ENCODE peak calls at places on chromosomes 7 and 10, in seven cellular contexts. U, H, E, G, Y, K and Q are unnamed samples.

GRCh38 chr7:64625114-64626082 is 40.5 kb upstream of the ZNF107 start:
- DNase-seq in U (no peak), H (no peak), E (peak; percentile 38), G (peak; percentile 58), Y (no peak), K (no peak), Q (no peak)

GRCh38 chr10:80501913-80502521 is 35.7 kb upstream of the SH2D4B start:
- DNase-seq in U (no peak), H (no peak), E (no peak), G (no peak), Y (no peak), K (no peak), Q (no peak)

GRCh38 chr10:124997791-124998623 is 56.1 kb downstream of the ZRANB1 start:
- DNase-seq in U (no peak), H (no peak), E (no peak), G (no peak), Y (no peak), K (no peak), Q (peak; percentile 40)

GRCh38 chr10:113073549-113074189 is 123.6 kb downstream of the TCF7L2 start:
- DNase-seq in U (peak; percentile 98), H (peak; percentile 97), E (peak; percentile 23), G (peak; percentile 28), Y (peak; percentile 91), K (no peak), Q (peak; percentile 49)

GRCh38 chr10:15430969-15431791 is 60.1 kb upstream of the FAM171A1 start:
- DNase-seq in U (no peak), H (no peak), E (no peak), G (no peak), Y (no peak), K (no peak), Q (no peak)

GRCh38 chr7:23590529-23590928 is 6.7 kb upstream of the CCDC126 start:
- DNase-seq in U (no peak), H (no peak), E (no peak), G (no peak), Y (no peak), K (no peak), Q (no peak)

GRCh38 chr10:114662651-114663217 is 4.7 kb upstream of the ABLIM1 start:
- DNase-seq in U (no peak), H (no peak), E (no peak), G (no peak), Y (no peak), K (no peak), Q (no peak)

GRCh38 chr7:149860821-149861727 is 12.7 kb upstream of the ATP6V0E2 start:
- DNase-seq in U (no peak), H (no peak), E (peak; percentile 65), G (peak; percentile 85), Y (no peak), K (no peak), Q (no peak)

GRCh38 chr7:159144756-159145543 is at the start of gene VIPR2:
- DNase-seq in U (no peak), H (no peak), E (peak; percentile 72), G (no peak), Y (no peak), K (no peak), Q (no peak)

GRCh38 chr10:69869291-69869841 is 67.7 kb downstream of the COL13A1 start:
- DNase-seq in U (no peak), H (peak; percentile 56), E (peak; percentile 61), G (no peak), Y (no peak), K (no peak), Q (no peak)

GRCh38 chr10:69866688-69867461 is 65.2 kb downstream of the COL13A1 start:
- DNase-seq in U (no peak), H (peak; percentile 26), E (peak; percentile 81), G (no peak), Y (no peak), K (no peak), Q (no peak)

GRCh38 chr10:69868821-69869220 is 67.1 kb downstream of the COL13A1 start:
- DNase-seq in U (no peak), H (no peak), E (no peak), G (no peak), Y (no peak), K (no peak), Q (no peak)

GRCh38 chr10:69866246-69866687 is 64.6 kb downstream of the COL13A1 start:
- DNase-seq in U (no peak), H (no peak), E (peak; percentile 84), G (no peak), Y (no peak), K (no peak), Q (no peak)

DNA sequence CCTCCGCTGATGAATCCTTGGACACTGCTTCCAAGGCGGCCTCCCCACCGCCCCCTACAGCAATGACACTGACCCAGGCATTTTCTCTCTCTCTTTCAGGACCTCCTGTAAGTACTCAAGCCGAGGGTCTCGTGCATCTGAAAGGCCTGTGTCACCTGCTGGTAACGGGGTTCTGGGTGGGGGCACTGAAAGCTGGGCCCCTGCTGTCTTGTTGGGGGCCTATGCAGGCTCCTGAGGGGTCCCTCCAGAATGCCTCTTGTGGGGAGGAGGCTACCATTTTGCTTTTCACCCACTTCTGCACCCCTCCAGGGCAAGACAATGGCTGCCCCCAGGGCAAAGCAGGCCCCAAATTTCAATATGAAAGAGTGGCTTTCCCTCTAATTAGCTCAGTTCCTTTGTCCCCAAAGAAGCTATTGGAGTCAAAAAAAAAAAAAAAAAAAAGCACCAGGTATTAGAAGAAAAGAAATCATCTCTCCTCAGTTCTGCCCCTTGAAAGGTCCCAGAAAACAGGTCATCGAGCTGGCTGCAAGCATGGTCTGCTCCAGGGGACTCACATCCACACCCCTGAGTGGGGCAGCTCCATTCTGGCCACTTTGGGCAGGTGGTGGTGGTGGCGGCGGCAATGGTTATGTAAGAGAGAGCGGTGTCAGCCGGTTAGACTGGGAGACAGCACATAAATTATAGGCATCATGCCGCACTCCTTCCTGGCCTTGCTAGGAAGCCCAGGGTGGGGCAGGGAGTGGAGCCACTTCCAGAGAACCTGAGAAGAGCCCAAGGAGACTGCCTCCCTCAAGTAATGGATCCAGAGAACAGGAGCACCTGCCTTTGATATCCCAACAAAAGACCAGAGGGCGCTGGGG is 66.2 kb downstream of the COL13A1 start:
- DNase-seq in U (no peak), H (no peak), E (no peak), G (no peak), Y (no peak), K (no peak), Q (peak; percentile 78)
- TF ChIP-seq SIN3A in U (no peak), H (no peak), E (no peak), G (no peak), Y (no peak), K (no peak), Q (no peak)

GRCh38 chr10:11491087-11491486 is 120.4 kb downstream of the USP6NL start:
- DNase-seq in U (no peak), H (no peak), E (no peak), G (no peak), Y (no peak), K (no peak), Q (no peak)
- TF ChIP-seq SIN3A in U (no peak), H (no peak), E (no peak), G (no peak), Y (no peak), K (no peak), Q (no peak)

GRCh38 chr10:28241766-28242399 is 61.0 kb downstream of the MPP7 start:
- DNase-seq in U (peak; percentile 27), H (peak; percentile 68), E (peak; percentile 40), G (peak; percentile 41), Y (peak; percentile 53), K (peak; percentile 2), Q (no peak)
- TF ChIP-seq SIN3A in U (no peak), H (no peak), E (no peak), G (no peak), Y (no peak), K (no peak), Q (no peak)

GRCh38 chr10:87545783-87546182 is 41.1 kb downstream of the MINPP1 start:
- DNase-seq in U (no peak), H (no peak), E (no peak), G (no peak), Y (no peak), K (no peak), Q (no peak)

GRCh38 chr10:87547734-87548311 is 43.1 kb downstream of the MINPP1 start:
- DNase-seq in U (peak; percentile 36), H (no peak), E (no peak), G (no peak), Y (no peak), K (no peak), Q (no peak)

GRCh38 chr10:87546971-87547413 is 42.3 kb downstream of the MINPP1 start:
- DNase-seq in U (peak; percentile 42), H (no peak), E (no peak), G (no peak), Y (no peak), K (no peak), Q (no peak)

GRCh38 chr10:87544750-87545149 is 40.1 kb downstream of the MINPP1 start:
- DNase-seq in U (no peak), H (no peak), E (no peak), G (no peak), Y (no peak), K (no peak), Q (no peak)

DNA sequence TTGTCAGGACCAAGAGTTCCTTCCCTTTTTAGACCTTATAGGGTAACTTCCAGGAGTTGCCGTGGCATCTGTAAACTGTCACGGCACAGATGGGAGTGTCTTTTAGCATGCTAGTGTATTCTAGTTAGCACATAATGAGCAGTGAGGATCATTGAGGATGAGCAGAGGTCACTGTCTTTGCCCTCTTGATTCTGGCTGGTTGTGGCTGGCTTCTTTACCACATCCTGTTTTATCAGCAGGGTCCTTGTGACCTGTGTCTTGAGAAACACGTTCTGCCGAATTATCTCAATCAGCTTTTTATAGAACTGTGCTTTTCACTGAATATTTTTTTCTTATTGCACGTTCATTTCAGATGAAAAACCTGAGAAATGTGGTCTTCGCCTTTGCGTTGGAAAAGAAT is 41.5 kb downstream of the MINPP1 start:
- DNase-seq in U (no peak), H (no peak), E (no peak), G (no peak), Y (no peak), K (peak; percentile 17), Q (no peak)
- TF ChIP-seq SIN3A in U (no peak), H (no peak), E (no peak), G (no peak), Y (no peak), K (no peak), Q (no peak)